ENCODE peak calls at places on chromosomes 12 and 14, in ten cellular contexts. One of them, this sample, is unnamed.

GRCh38 chr14:96195441-96196081 is 9.1 kb upstream of the BDKRB2 start:
- DNase-seq in AG10803: no peak
- DNase-seq in CD8-positive, alpha-beta T cell: no peak
- DNase-seq in progenitor cell of endocrine pancreas: no peak
- DNase-seq in testis: no peak
- DNase-seq in brain microvascular endothelial cell: no peak
- DNase-seq in RWPE1: no peak
- DNase-seq in colonic mucosa: no peak
- DNase-seq in glutamatergic neuron: no peak
- DNase-seq in OCI-LY7: no peak
- DNase-seq in this sample: no peak

GRCh38 chr12:124601699-124602098 is 34.3 kb upstream of the NCOR2 start:
- DNase-seq in glutamatergic neuron: no peak
- DNase-seq in brain microvascular endothelial cell: no peak
- DNase-seq in CD8-positive, alpha-beta T cell: no peak
- DNase-seq in colonic mucosa: no peak
- DNase-seq in RWPE1: no peak
- DNase-seq in AG10803: peak
- DNase-seq in OCI-LY7: no peak
- DNase-seq in testis: no peak
- DNase-seq in progenitor cell of endocrine pancreas: no peak
- DNase-seq in this sample: no peak

GRCh38 chr12:53232641-53233538 is 881 bp upstream of the RARG start:
- DNase-seq in CD8-positive, alpha-beta T cell: no peak
- DNase-seq in testis: no peak
- DNase-seq in glutamatergic neuron: peak
- DNase-seq in AG10803: peak
- DNase-seq in OCI-LY7: no peak
- DNase-seq in colonic mucosa: peak
- DNase-seq in brain microvascular endothelial cell: no peak
- DNase-seq in progenitor cell of endocrine pancreas: no peak
- DNase-seq in RWPE1: peak
- DNase-seq in this sample: no peak

GRCh38 chr12:98371419-98371818 is 144.0 kb upstream of the TMPO start:
- DNase-seq in glutamatergic neuron: no peak
- DNase-seq in brain microvascular endothelial cell: peak
- DNase-seq in CD8-positive, alpha-beta T cell: no peak
- DNase-seq in colonic mucosa: no peak
- DNase-seq in AG10803: no peak
- DNase-seq in RWPE1: no peak
- DNase-seq in testis: no peak
- DNase-seq in progenitor cell of endocrine pancreas: no peak
- DNase-seq in OCI-LY7: no peak
- DNase-seq in this sample: no peak

GRCh38 chr12:52763036-52763659 is 14.0 kb downstream of the KRT76 start:
- DNase-seq in OCI-LY7: no peak
- DNase-seq in glutamatergic neuron: no peak
- DNase-seq in CD8-positive, alpha-beta T cell: no peak
- DNase-seq in colonic mucosa: no peak
- DNase-seq in AG10803: no peak
- DNase-seq in brain microvascular endothelial cell: no peak
- DNase-seq in RWPE1: no peak
- DNase-seq in testis: no peak
- DNase-seq in progenitor cell of endocrine pancreas: no peak
- DNase-seq in this sample: no peak

GRCh38 chr14:72888636-72889201 is 5.2 kb downstream of the DPF3 start:
- DNase-seq in CD8-positive, alpha-beta T cell: no peak
- DNase-seq in brain microvascular endothelial cell: no peak
- DNase-seq in progenitor cell of endocrine pancreas: no peak
- DNase-seq in OCI-LY7: no peak
- DNase-seq in colonic mucosa: no peak
- DNase-seq in glutamatergic neuron: no peak
- DNase-seq in RWPE1: no peak
- DNase-seq in testis: no peak
- DNase-seq in AG10803: peak
- DNase-seq in this sample: no peak

GRCh38 chr14:51006781-51007211 is 62.5 kb upstream of the PYGL start:
- DNase-seq in testis: no peak
- DNase-seq in OCI-LY7: no peak
- DNase-seq in progenitor cell of endocrine pancreas: no peak
- DNase-seq in RWPE1: peak
- DNase-seq in brain microvascular endothelial cell: no peak
- DNase-seq in CD8-positive, alpha-beta T cell: no peak
- DNase-seq in AG10803: peak
- DNase-seq in colonic mucosa: no peak
- DNase-seq in glutamatergic neuron: peak
- DNase-seq in this sample: no peak

GRCh38 chr14:100688598-100689499 is 37.8 kb upstream of the DLK1 start:
- DNase-seq in glutamatergic neuron: no peak
- DNase-seq in RWPE1: peak
- DNase-seq in colonic mucosa: no peak
- DNase-seq in progenitor cell of endocrine pancreas: no peak
- DNase-seq in CD8-positive, alpha-beta T cell: no peak
- DNase-seq in brain microvascular endothelial cell: peak
- DNase-seq in AG10803: peak
- DNase-seq in OCI-LY7: no peak
- DNase-seq in testis: no peak
- DNase-seq in this sample: no peak

GRCh38 chr14:100440758-100441203 is 117.6 kb downstream of the SLC25A47 start:
- DNase-seq in OCI-LY7: no peak
- DNase-seq in AG10803: no peak
- DNase-seq in glutamatergic neuron: no peak
- DNase-seq in CD8-positive, alpha-beta T cell: no peak
- DNase-seq in brain microvascular endothelial cell: peak
- DNase-seq in testis: peak
- DNase-seq in progenitor cell of endocrine pancreas: no peak
- DNase-seq in RWPE1: no peak
- DNase-seq in colonic mucosa: no peak
- DNase-seq in this sample: no peak

GRCh38 chr12:93164103-93164880 is 213.4 kb upstream of the NUDT4 start:
- DNase-seq in testis: no peak
- DNase-seq in RWPE1: no peak
- DNase-seq in AG10803: peak
- DNase-seq in colonic mucosa: peak
- DNase-seq in progenitor cell of endocrine pancreas: no peak
- DNase-seq in glutamatergic neuron: no peak
- DNase-seq in OCI-LY7: no peak
- DNase-seq in CD8-positive, alpha-beta T cell: no peak
- DNase-seq in brain microvascular endothelial cell: no peak
- DNase-seq in this sample: no peak

GRCh38 chr12:8912910-8913309 is 1.4 kb upstream of the PHC1 start:
- DNase-seq in RWPE1: peak
- DNase-seq in colonic mucosa: no peak
- DNase-seq in AG10803: no peak
- DNase-seq in testis: no peak
- DNase-seq in CD8-positive, alpha-beta T cell: no peak
- DNase-seq in progenitor cell of endocrine pancreas: no peak
- DNase-seq in OCI-LY7: peak
- DNase-seq in glutamatergic neuron: no peak
- DNase-seq in brain microvascular endothelial cell: no peak
- DNase-seq in this sample: no peak
- TF ChIP-seq CTCF in RWPE1: no peak
- TF ChIP-seq CTCF in colonic mucosa: no peak
- TF ChIP-seq CTCF in AG10803: peak
- TF ChIP-seq CTCF in testis: no peak
- TF ChIP-seq CTCF in CD8-positive, alpha-beta T cell: peak
- TF ChIP-seq CTCF in progenitor cell of endocrine pancreas: peak
- TF ChIP-seq CTCF in OCI-LY7: peak
- TF ChIP-seq CTCF in glutamatergic neuron: peak
- TF ChIP-seq CTCF in brain microvascular endothelial cell: peak
- TF ChIP-seq CTCF in this sample: peak

GRCh38 chr14:99191663-99192621 is 80.1 kb downstream of the BCL11B start:
- DNase-seq in brain microvascular endothelial cell: peak
- DNase-seq in OCI-LY7: no peak
- DNase-seq in AG10803: peak
- DNase-seq in colonic mucosa: peak
- DNase-seq in CD8-positive, alpha-beta T cell: no peak
- DNase-seq in testis: peak
- DNase-seq in RWPE1: peak
- DNase-seq in glutamatergic neuron: no peak
- DNase-seq in progenitor cell of endocrine pancreas: no peak
- DNase-seq in this sample: no peak

GRCh38 chr14:99189201-99189801 is 82.7 kb downstream of the BCL11B start:
- DNase-seq in CD8-positive, alpha-beta T cell: no peak
- DNase-seq in glutamatergic neuron: no peak
- DNase-seq in RWPE1: no peak
- DNase-seq in AG10803: no peak
- DNase-seq in progenitor cell of endocrine pancreas: no peak
- DNase-seq in OCI-LY7: no peak
- DNase-seq in testis: no peak
- DNase-seq in brain microvascular endothelial cell: no peak
- DNase-seq in colonic mucosa: no peak
- DNase-seq in this sample: peak

GRCh38 chr14:99188721-99189120 is 83.3 kb downstream of the BCL11B start:
- DNase-seq in RWPE1: no peak
- DNase-seq in progenitor cell of endocrine pancreas: no peak
- DNase-seq in glutamatergic neuron: peak
- DNase-seq in brain microvascular endothelial cell: no peak
- DNase-seq in CD8-positive, alpha-beta T cell: no peak
- DNase-seq in OCI-LY7: no peak
- DNase-seq in colonic mucosa: no peak
- DNase-seq in testis: no peak
- DNase-seq in AG10803: no peak
- DNase-seq in this sample: no peak

GRCh38 chr14:99192823-99193222 is 79.2 kb downstream of the BCL11B start:
- DNase-seq in glutamatergic neuron: no peak
- DNase-seq in CD8-positive, alpha-beta T cell: no peak
- DNase-seq in testis: no peak
- DNase-seq in colonic mucosa: no peak
- DNase-seq in brain microvascular endothelial cell: no peak
- DNase-seq in RWPE1: no peak
- DNase-seq in progenitor cell of endocrine pancreas: no peak
- DNase-seq in AG10803: no peak
- DNase-seq in OCI-LY7: no peak
- DNase-seq in this sample: no peak

GRCh38 chr14:99190696-99191662 is 81.0 kb downstream of the BCL11B start:
- DNase-seq in brain microvascular endothelial cell: no peak
- DNase-seq in colonic mucosa: no peak
- DNase-seq in glutamatergic neuron: no peak
- DNase-seq in RWPE1: peak
- DNase-seq in progenitor cell of endocrine pancreas: no peak
- DNase-seq in testis: no peak
- DNase-seq in AG10803: no peak
- DNase-seq in CD8-positive, alpha-beta T cell: no peak
- DNase-seq in OCI-LY7: no peak
- DNase-seq in this sample: no peak
- TF ChIP-seq CTCF in brain microvascular endothelial cell: peak
- TF ChIP-seq CTCF in colonic mucosa: no peak
- TF ChIP-seq CTCF in glutamatergic neuron: no peak
- TF ChIP-seq CTCF in RWPE1: peak
- TF ChIP-seq CTCF in progenitor cell of endocrine pancreas: no peak
- TF ChIP-seq CTCF in testis: no peak
- TF ChIP-seq CTCF in AG10803: peak
- TF ChIP-seq CTCF in CD8-positive, alpha-beta T cell: peak
- TF ChIP-seq CTCF in OCI-LY7: peak
- TF ChIP-seq CTCF in this sample: peak

GRCh38 chr12:121953695-121954094 is 35.3 kb downstream of the CFAP251 start:
- DNase-seq in RWPE1: no peak
- DNase-seq in brain microvascular endothelial cell: no peak
- DNase-seq in colonic mucosa: no peak
- DNase-seq in CD8-positive, alpha-beta T cell: no peak
- DNase-seq in OCI-LY7: no peak
- DNase-seq in progenitor cell of endocrine pancreas: no peak
- DNase-seq in glutamatergic neuron: no peak
- DNase-seq in testis: no peak
- DNase-seq in AG10803: no peak
- DNase-seq in this sample: no peak

GRCh38 chr12:121957831-121958515 is 39.6 kb downstream of the CFAP251 start:
- DNase-seq in OCI-LY7: no peak
- DNase-seq in AG10803: no peak
- DNase-seq in RWPE1: no peak
- DNase-seq in CD8-positive, alpha-beta T cell: no peak
- DNase-seq in brain microvascular endothelial cell: no peak
- DNase-seq in progenitor cell of endocrine pancreas: no peak
- DNase-seq in glutamatergic neuron: no peak
- DNase-seq in colonic mucosa: no peak
- DNase-seq in testis: no peak
- DNase-seq in this sample: no peak

GRCh38 chr12:121958521-121959240 is 40.3 kb downstream of the CFAP251 start:
- DNase-seq in CD8-positive, alpha-beta T cell: no peak
- DNase-seq in progenitor cell of endocrine pancreas: no peak
- DNase-seq in brain microvascular endothelial cell: no peak
- DNase-seq in AG10803: peak
- DNase-seq in RWPE1: no peak
- DNase-seq in testis: no peak
- DNase-seq in colonic mucosa: no peak
- DNase-seq in OCI-LY7: no peak
- DNase-seq in glutamatergic neuron: no peak
- DNase-seq in this sample: no peak

GRCh38 chr12:121955258-121956040 is 37.1 kb downstream of the CFAP251 start:
- DNase-seq in OCI-LY7: peak
- DNase-seq in testis: no peak
- DNase-seq in progenitor cell of endocrine pancreas: no peak
- DNase-seq in AG10803: peak
- DNase-seq in colonic mucosa: no peak
- DNase-seq in RWPE1: no peak
- DNase-seq in brain microvascular endothelial cell: no peak
- DNase-seq in glutamatergic neuron: no peak
- DNase-seq in CD8-positive, alpha-beta T cell: no peak
- DNase-seq in this sample: no peak

GRCh38 chr12:121956041-121956341 is 37.6 kb downstream of the CFAP251 start:
- DNase-seq in glutamatergic neuron: no peak
- DNase-seq in testis: no peak
- DNase-seq in AG10803: no peak
- DNase-seq in brain microvascular endothelial cell: no peak
- DNase-seq in OCI-LY7: no peak
- DNase-seq in progenitor cell of endocrine pancreas: no peak
- DNase-seq in CD8-positive, alpha-beta T cell: no peak
- DNase-seq in RWPE1: no peak
- DNase-seq in colonic mucosa: no peak
- DNase-seq in this sample: no peak
- TF ChIP-seq CTCF in glutamatergic neuron: peak
- TF ChIP-seq CTCF in testis: no peak
- TF ChIP-seq CTCF in AG10803: no peak
- TF ChIP-seq CTCF in brain microvascular endothelial cell: no peak
- TF ChIP-seq CTCF in OCI-LY7: peak
- TF ChIP-seq CTCF in progenitor cell of endocrine pancreas: peak
- TF ChIP-seq CTCF in CD8-positive, alpha-beta T cell: no peak
- TF ChIP-seq CTCF in RWPE1: no peak
- TF ChIP-seq CTCF in colonic mucosa: peak
- TF ChIP-seq CTCF in this sample: no peak

DNA sequence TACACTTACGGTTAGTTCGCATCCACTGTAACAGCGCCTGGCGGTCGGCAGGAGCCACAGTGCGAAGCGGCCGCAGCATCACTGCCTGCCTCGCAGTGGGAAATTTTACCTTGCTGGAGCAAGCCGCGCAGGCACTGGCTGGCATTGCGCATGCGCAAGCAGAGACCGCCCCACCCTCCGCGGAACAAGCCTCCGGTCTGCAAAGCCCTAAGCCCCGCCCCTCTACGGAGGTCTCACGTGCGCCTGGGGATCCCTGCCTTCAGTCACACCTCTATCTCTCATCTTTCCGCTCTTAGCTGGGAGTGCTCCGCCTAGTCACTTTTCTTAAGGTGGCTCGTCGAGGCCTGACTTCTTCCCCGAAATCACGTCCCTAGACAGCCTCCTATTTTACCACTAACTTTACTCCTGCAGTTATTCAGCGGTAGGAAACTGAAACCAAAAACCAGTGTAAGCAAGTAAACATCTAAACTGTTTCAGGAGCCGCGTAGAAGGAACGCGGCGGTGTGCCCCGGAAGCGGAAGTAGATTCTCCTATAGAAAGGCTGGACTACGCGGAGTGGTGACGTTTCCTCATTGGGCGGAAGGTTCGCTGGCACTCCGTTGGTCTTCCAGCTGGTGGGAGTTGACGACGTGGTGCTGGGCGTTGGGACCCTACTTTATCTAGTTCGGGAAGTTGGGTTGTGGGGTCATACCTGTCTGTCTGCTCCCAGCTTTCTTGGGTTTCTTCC is at the start of gene SRP54:
- DNase-seq in glutamatergic neuron: peak
- DNase-seq in brain microvascular endothelial cell: peak
- DNase-seq in CD8-positive, alpha-beta T cell: peak
- DNase-seq in colonic mucosa: peak
- DNase-seq in progenitor cell of endocrine pancreas: peak
- DNase-seq in OCI-LY7: peak
- DNase-seq in AG10803: peak
- DNase-seq in testis: peak
- DNase-seq in RWPE1: peak
- DNase-seq in this sample: peak
- TF ChIP-seq CTCF in glutamatergic neuron: peak
- TF ChIP-seq CTCF in brain microvascular endothelial cell: peak
- TF ChIP-seq CTCF in CD8-positive, alpha-beta T cell: no peak
- TF ChIP-seq CTCF in colonic mucosa: no peak
- TF ChIP-seq CTCF in progenitor cell of endocrine pancreas: peak
- TF ChIP-seq CTCF in OCI-LY7: no peak
- TF ChIP-seq CTCF in AG10803: peak
- TF ChIP-seq CTCF in testis: peak
- TF ChIP-seq CTCF in RWPE1: no peak
- TF ChIP-seq CTCF in this sample: no peak

This sample was measured in CD4-positive, alpha-beta T cell.